ENCODE peak calls at places on chromosome 21, in six cellular contexts. X is foreskin keratinocyte, P is esophagus muscularis mucosa, I is astrocyte of the spinal cord, H is HCT116, D is hepatocyte. G is an unnamed sample.

GRCh38 chr21:42527489-42528158 is 14.0 kb downstream of the SLC37A1 start:
- DNase-seq in X (no peak), P (no peak), I (no peak), H (no peak), D (no peak), G (no peak)

GRCh38 chr21:41616063-41616591 is 108.2 kb upstream of the TMPRSS2 start:
- DNase-seq in X (no peak), P (no peak), I (peak; percentile 80), H (no peak), D (no peak), G (no peak)

GRCh38 chr21:43572443-43572842 is 86.8 kb downstream of the HSF2BP start:
- DNase-seq in X (no peak), P (no peak), I (no peak), H (no peak), D (no peak), G (no peak)

GRCh38 chr21:26288033-26288432 is 117.5 kb upstream of the APP start:
- DNase-seq in X (no peak), P (no peak), I (no peak), H (no peak), D (no peak), G (no peak)

GRCh38 chr21:46605759-46606426 is 1.0 kb upstream of the S100B start:
- DNase-seq in X (no peak), P (no peak), I (no peak), H (no peak), D (no peak), G (no peak)

GRCh38 chr21:42156690-42157605 is 62.0 kb upstream of the ABCG1 start:
- DNase-seq in X (peak; percentile 20), P (no peak), I (no peak), H (no peak), D (no peak), G (peak; percentile 36)

GRCh38 chr21:42640486-42640885 is 12.9 kb upstream of the PDE9A start:
- DNase-seq in X (no peak), P (no peak), I (no peak), H (no peak), D (no peak), G (no peak)

GRCh38 chr21:29221259-29221744 is 77.4 kb upstream of the BACH1 start:
- DNase-seq in X (no peak), P (no peak), I (peak; percentile 96), H (no peak), D (no peak), G (no peak)

GRCh38 chr21:42500736-42501135 is 4.7 kb upstream of the RSPH1 start:
- DNase-seq in X (peak; percentile 69), P (no peak), I (no peak), H (no peak), D (no peak), G (no peak)

GRCh38 chr21:40120944-40121575 is 253.8 kb downstream of the PCP4 start:
- DNase-seq in X (peak; percentile 15), P (no peak), I (peak; percentile 33), H (no peak), D (peak; percentile 50), G (no peak)

GRCh38 chr21:42191978-42192595 is 26.9 kb upstream of the ABCG1 start:
- DNase-seq in X (peak; percentile 57), P (peak; percentile 64), I (no peak), H (no peak), D (no peak), G (no peak)

GRCh38 chr21:42263591-42264131 is 44.7 kb downstream of the ABCG1 start:
- DNase-seq in X (no peak), P (no peak), I (no peak), H (no peak), D (peak; percentile 37), G (no peak)

GRCh38 chr21:43189936-43190335 is 21.1 kb downstream of the CRYAA start:
- DNase-seq in X (no peak), P (no peak), I (no peak), H (no peak), D (no peak), G (no peak)

GRCh38 chr21:29299906-29300546 is 1.3 kb downstream of the BACH1 start:
- DNase-seq in X (peak; percentile 96), P (peak; percentile 90), I (peak; percentile 95), H (peak; percentile 15), D (peak; percentile 82), G (no peak)

GRCh38 chr21:29943885-29944284 is 4.1 kb upstream of the GRIK1 start:
- DNase-seq in X (peak; percentile 8), P (no peak), I (no peak), H (no peak), D (no peak), G (no peak)

GRCh38 chr21:39127506-39127905 is 55.7 kb downstream of the PSMG1 start:
- DNase-seq in X (no peak), P (no peak), I (no peak), H (no peak), D (no peak), G (no peak)

GRCh38 chr21:42062543-42063022 is 8.5 kb upstream of the UMODL1 start:
- DNase-seq in X (no peak), P (no peak), I (no peak), H (no peak), D (no peak), G (no peak)

GRCh38 chr21:31358148-31358547 is 14.1 kb upstream of the TIAM1 start:
- DNase-seq in X (no peak), P (no peak), I (no peak), H (no peak), D (no peak), G (no peak)
- TF ChIP-seq CTCF in X (no peak), P (no peak), I (no peak), H (no peak), D (no peak), G (no peak)

DNA sequence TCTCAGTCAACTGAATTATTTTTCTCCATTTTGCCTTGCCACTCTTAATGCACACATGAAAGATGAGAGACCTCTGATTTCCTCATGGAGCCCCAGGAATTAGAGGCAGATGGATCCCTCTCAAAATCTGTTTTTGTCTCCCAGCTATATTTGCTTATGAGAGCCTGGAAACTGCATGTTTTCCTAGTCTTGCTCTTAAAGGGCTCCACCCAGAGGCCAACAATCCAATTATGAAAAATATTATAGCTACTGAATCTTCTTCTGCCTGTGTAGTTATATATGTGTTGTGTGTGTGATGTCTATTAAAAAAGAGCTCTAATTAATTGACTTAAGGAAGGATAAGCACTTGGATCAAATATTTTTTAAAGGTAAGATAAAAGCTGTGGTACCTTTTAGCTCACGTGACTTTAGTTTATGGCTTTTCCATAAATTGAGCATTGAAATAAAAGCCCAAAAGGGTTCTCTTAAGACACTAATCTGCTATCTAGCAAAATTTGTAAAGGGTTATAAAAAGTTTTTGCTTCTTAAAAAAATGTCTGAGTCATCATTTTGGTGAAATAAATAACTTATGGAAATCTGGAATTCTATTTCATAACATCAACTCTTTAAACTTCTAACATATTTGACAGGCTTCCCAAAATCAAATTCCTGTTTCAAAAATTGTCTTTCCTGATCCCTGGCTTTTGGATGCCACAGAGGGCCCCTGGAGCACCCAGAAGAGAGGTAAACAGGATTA is 31.2 kb upstream of the TSPEAR start:
- DNase-seq in X (no peak), P (no peak), I (no peak), H (no peak), D (no peak), G (no peak)
- TF ChIP-seq CTCF in X (peak; percentile 70), P (no peak), I (peak; percentile 31), H (peak; percentile 46), D (peak; percentile 31), G (peak; percentile 56)

DNA sequence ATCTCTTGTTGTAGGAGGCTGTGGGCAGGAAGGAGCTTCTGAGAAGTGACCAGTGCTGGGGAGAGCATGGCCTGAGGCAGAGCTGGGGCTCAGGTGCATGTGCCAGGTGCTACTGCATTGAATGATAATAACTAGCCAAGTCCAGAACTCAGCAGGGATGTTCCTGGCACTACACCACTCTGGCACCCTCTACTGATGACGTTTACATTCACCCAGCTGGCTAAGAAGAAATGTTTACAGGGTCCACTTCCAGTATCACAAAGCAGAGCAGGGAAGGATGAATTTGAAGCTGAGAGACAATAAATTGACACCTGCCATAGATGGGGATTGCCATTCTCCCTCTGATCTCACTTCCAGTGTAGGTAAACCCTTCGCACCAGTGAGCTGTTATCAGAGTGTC is 411.8 kb downstream of the SETD4 start:
- DNase-seq in X (no peak), P (peak; percentile 53), I (no peak), H (no peak), D (no peak), G (no peak)
- TF ChIP-seq CTCF in X (peak; percentile 47), P (no peak), I (no peak), H (no peak), D (no peak), G (no peak)

DNA sequence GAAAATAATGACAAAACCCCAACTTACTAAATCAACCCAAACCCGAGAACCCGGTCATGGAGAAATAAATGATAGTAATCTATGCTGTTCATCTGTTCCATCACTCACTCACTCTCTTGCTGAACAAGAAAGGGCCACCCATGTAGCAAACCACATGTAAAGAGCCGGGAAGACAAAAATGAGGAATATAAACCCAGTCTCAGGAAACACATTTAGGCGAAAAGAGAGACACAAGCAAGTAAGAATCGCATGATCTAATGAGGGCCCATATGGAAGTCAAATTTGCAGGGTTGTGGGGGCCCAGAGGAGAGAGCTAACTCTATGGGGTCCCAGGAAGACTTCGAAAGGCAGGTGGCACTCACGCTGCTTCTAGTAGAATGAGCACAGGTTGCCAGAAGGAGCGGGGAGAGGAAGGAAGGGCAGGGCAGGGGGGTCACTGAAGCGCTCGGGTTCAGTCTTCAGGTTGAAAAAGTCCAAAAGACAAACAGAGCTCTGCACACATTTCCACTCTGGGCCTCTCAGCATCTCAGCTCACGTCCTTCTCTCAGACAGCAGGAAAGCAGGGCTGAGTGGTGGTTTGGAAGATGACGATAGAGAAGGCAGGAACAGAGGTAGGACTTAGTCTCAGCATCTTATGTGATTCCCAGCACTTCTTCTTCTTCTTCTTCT is 142.9 kb upstream of the KRTAP19-8 start:
- DNase-seq in X (no peak), P (no peak), I (no peak), H (no peak), D (no peak), G (no peak)
- TF ChIP-seq CTCF in X (no peak), P (no peak), I (no peak), H (no peak), D (no peak), G (no peak)

GRCh38 chr21:14862794-14863720 is 201.7 kb downstream of the NRIP1 start:
- DNase-seq in X (no peak), P (no peak), I (peak; percentile 46), H (no peak), D (peak; percentile 52), G (no peak)
- TF ChIP-seq CTCF in X (peak; percentile 67), P (peak; percentile 61), I (peak; percentile 66), H (no peak), D (peak; percentile 64), G (peak; percentile 88)

GRCh38 chr21:37758997-37759396 is 157.3 kb downstream of the KCNJ6 start:
- DNase-seq in X (peak; percentile 60), P (no peak), I (peak; percentile 50), H (no peak), D (peak; percentile 79), G (peak; percentile 52)
- TF ChIP-seq CTCF in X (peak; percentile 90), P (no peak), I (peak; percentile 87), H (peak; percentile 58), D (peak; percentile 61), G (peak; percentile 72)

DNA sequence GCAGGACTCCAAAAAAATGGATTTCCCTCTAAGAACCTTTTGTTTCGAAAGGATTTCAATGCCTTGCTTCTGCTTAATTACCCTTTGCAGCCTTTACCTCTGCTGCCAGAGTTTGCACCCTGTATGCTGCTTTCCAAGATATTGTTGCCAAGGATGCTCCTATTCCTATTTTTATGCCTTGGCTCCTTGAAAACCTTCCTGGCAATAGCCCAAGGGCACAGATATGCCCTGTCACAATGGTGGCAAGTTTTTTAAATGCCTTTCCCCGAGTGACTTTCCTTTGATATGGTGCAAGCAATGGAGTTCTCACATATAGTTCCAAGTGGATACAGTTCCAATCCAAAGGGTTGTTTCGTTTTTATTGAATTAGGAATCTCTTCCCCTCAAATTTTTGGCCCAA is 1983.0 kb downstream of the MRPL39 start:
- DNase-seq in X (no peak), P (no peak), I (no peak), H (no peak), D (no peak), G (no peak)
- TF ChIP-seq CTCF in X (no peak), P (no peak), I (no peak), H (no peak), D (no peak), G (no peak)

G was measured in neural crest cell.